ENCODE peak calls at places on chromosomes 2 and 18, in six cellular contexts. One of them, this sample, is unnamed.

GRCh38 chr2:152320166-152320565 is 14.8 kb upstream of the FMNL2 start:
- DNase-seq in AG04450: no peak
- DNase-seq in activated effector memory CD4-positive, alpha-beta T cell treated with Interleukin-2 at 50 U/mL for 16 hours: no peak
- DNase-seq in KG1: no peak
- DNase-seq in spleen: no peak
- DNase-seq in NCI-H446: no peak
- DNase-seq in this sample: peak; percentile 47

GRCh38 chr18:6681331-6681875 is 48.1 kb upstream of the ARHGAP28 start:
- DNase-seq in AG04450: no peak
- DNase-seq in activated effector memory CD4-positive, alpha-beta T cell treated with Interleukin-2 at 50 U/mL for 16 hours: no peak
- DNase-seq in KG1: no peak
- DNase-seq in spleen: no peak
- DNase-seq in NCI-H446: no peak
- DNase-seq in this sample: no peak

GRCh38 chr2:173462908-173463840 is 108.5 kb downstream of the CDCA7 start:
- DNase-seq in AG04450: no peak
- DNase-seq in activated effector memory CD4-positive, alpha-beta T cell treated with Interleukin-2 at 50 U/mL for 16 hours: no peak
- DNase-seq in KG1: no peak
- DNase-seq in spleen: no peak
- DNase-seq in NCI-H446: no peak
- DNase-seq in this sample: no peak

GRCh38 chr2:178469219-178469849 is 9.1 kb downstream of the FKBP7 start:
- DNase-seq in AG04450: no peak
- DNase-seq in activated effector memory CD4-positive, alpha-beta T cell treated with Interleukin-2 at 50 U/mL for 16 hours: no peak
- DNase-seq in KG1: no peak
- DNase-seq in spleen: no peak
- DNase-seq in NCI-H446: no peak
- DNase-seq in this sample: no peak

GRCh38 chr2:192026064-192026715 is 168.5 kb downstream of the TMEFF2 start:
- DNase-seq in AG04450: no peak
- DNase-seq in activated effector memory CD4-positive, alpha-beta T cell treated with Interleukin-2 at 50 U/mL for 16 hours: no peak
- DNase-seq in KG1: no peak
- DNase-seq in spleen: no peak
- DNase-seq in NCI-H446: no peak
- DNase-seq in this sample: no peak

GRCh38 chr2:169136885-169137534 is 67.6 kb downstream of the DHRS9 start:
- DNase-seq in AG04450: no peak
- DNase-seq in activated effector memory CD4-positive, alpha-beta T cell treated with Interleukin-2 at 50 U/mL for 16 hours: no peak
- DNase-seq in KG1: no peak
- DNase-seq in spleen: no peak
- DNase-seq in NCI-H446: no peak
- DNase-seq in this sample: no peak

GRCh38 chr18:62781893-62782292 is 66.6 kb downstream of the PHLPP1 start:
- DNase-seq in AG04450: peak; percentile 76
- DNase-seq in activated effector memory CD4-positive, alpha-beta T cell treated with Interleukin-2 at 50 U/mL for 16 hours: no peak
- DNase-seq in KG1: no peak
- DNase-seq in spleen: no peak
- DNase-seq in NCI-H446: no peak
- DNase-seq in this sample: peak; percentile 68

GRCh38 chr2:149236413-149236812 is 94.0 kb upstream of the LYPD6 start:
- DNase-seq in AG04450: no peak
- DNase-seq in activated effector memory CD4-positive, alpha-beta T cell treated with Interleukin-2 at 50 U/mL for 16 hours: no peak
- DNase-seq in KG1: no peak
- DNase-seq in spleen: no peak
- DNase-seq in NCI-H446: no peak
- DNase-seq in this sample: no peak

GRCh38 chr18:35835366-35835765 is 137.1 kb upstream of the RMP24 start:
- DNase-seq in AG04450: no peak
- DNase-seq in activated effector memory CD4-positive, alpha-beta T cell treated with Interleukin-2 at 50 U/mL for 16 hours: no peak
- DNase-seq in KG1: no peak
- DNase-seq in spleen: no peak
- DNase-seq in NCI-H446: no peak
- DNase-seq in this sample: no peak

GRCh38 chr2:101734511-101735165 is 37.1 kb downstream of the MAP4K4 start:
- DNase-seq in AG04450: no peak
- DNase-seq in activated effector memory CD4-positive, alpha-beta T cell treated with Interleukin-2 at 50 U/mL for 16 hours: no peak
- DNase-seq in KG1: no peak
- DNase-seq in spleen: no peak
- DNase-seq in NCI-H446: no peak
- DNase-seq in this sample: no peak

GRCh38 chr2:47069628-47070154 is 85.4 kb downstream of the STPG4 start:
- DNase-seq in AG04450: no peak
- DNase-seq in activated effector memory CD4-positive, alpha-beta T cell treated with Interleukin-2 at 50 U/mL for 16 hours: no peak
- DNase-seq in KG1: no peak
- DNase-seq in spleen: no peak
- DNase-seq in NCI-H446: no peak
- DNase-seq in this sample: peak; percentile 59

GRCh38 chr2:161250864-161251436 is 57.3 kb upstream of the PSMD14 start:
- DNase-seq in AG04450: no peak
- DNase-seq in activated effector memory CD4-positive, alpha-beta T cell treated with Interleukin-2 at 50 U/mL for 16 hours: no peak
- DNase-seq in KG1: no peak
- DNase-seq in spleen: no peak
- DNase-seq in NCI-H446: no peak
- DNase-seq in this sample: peak; percentile 40

GRCh38 chr2:65062843-65063242 is 6.6 kb downstream of the CEP68 start:
- DNase-seq in AG04450: no peak
- DNase-seq in activated effector memory CD4-positive, alpha-beta T cell treated with Interleukin-2 at 50 U/mL for 16 hours: no peak
- DNase-seq in KG1: no peak
- DNase-seq in spleen: no peak
- DNase-seq in NCI-H446: no peak
- DNase-seq in this sample: no peak

GRCh38 chr18:34592961-34593382 is 117.1 kb upstream of the DTNA start:
- DNase-seq in AG04450: peak; percentile 16
- DNase-seq in activated effector memory CD4-positive, alpha-beta T cell treated with Interleukin-2 at 50 U/mL for 16 hours: no peak
- DNase-seq in KG1: no peak
- DNase-seq in spleen: no peak
- DNase-seq in NCI-H446: no peak
- DNase-seq in this sample: peak; percentile 85

GRCh38 chr2:169815849-169816248 is 8.9 kb downstream of the METTL5 start:
- DNase-seq in AG04450: peak; percentile 60
- DNase-seq in activated effector memory CD4-positive, alpha-beta T cell treated with Interleukin-2 at 50 U/mL for 16 hours: no peak
- DNase-seq in KG1: no peak
- DNase-seq in spleen: no peak
- DNase-seq in NCI-H446: no peak
- DNase-seq in this sample: peak; percentile 91

This sample was measured in astrocyte of the spinal cord.